ENCODE peak calls at places on chromosomes 12 and 14, in ten cellular contexts. R is A549, N is hypothalamus, X is SK-MEL-5, V is H54, C is sigmoid colon, G is NCI-H1694, B is nucleus accumbens, Q is mammary epithelial cell, O is HEK293T. S is an unnamed sample.

GRCh38 chr12:48677782-48678181 is 4.3 kb downstream of the KANSL2 start:
- DNase-seq in N (no peak), C (no peak), Q (no peak), B (no peak), G (no peak), X (no peak), O (no peak), R (no peak), V (no peak), S (no peak)

GRCh38 chr14:102255401-102256190 is 49.4 kb downstream of the MOK start:
- DNase-seq in R (peak), O (no peak), N (no peak), Q (no peak), X (no peak), C (peak), B (no peak), V (no peak), G (no peak), S (no peak)

GRCh38 chr12:62586850-62587249 is 120.2 kb downstream of the MON2 start:
- DNase-seq in Q (no peak), B (no peak), N (no peak), C (no peak), R (no peak), X (no peak), G (no peak), O (no peak), V (no peak), S (no peak)

GRCh38 chr12:15956010-15956409 is 44.9 kb downstream of the DERA start:
- DNase-seq in V (no peak), B (no peak), X (no peak), Q (no peak), G (no peak), O (no peak), N (no peak), R (no peak), C (no peak), S (no peak)

GRCh38 chr14:95197498-95198010 is 40.2 kb upstream of the DICER1 start:
- DNase-seq in C (no peak), Q (no peak), R (no peak), N (no peak), V (no peak), X (no peak), B (no peak), O (no peak), G (no peak), S (no peak)

GRCh38 chr12:19908825-19909224 is 459.5 kb upstream of the PDE3A start:
- DNase-seq in X (no peak), V (no peak), C (no peak), O (no peak), N (no peak), R (no peak), G (no peak), B (no peak), Q (no peak), S (no peak)

GRCh38 chr12:114306646-114307045 is 99.3 kb downstream of the TBX5 start:
- DNase-seq in G (no peak), C (no peak), Q (no peak), X (no peak), B (no peak), V (no peak), O (no peak), N (no peak), R (no peak), S (no peak)

GRCh38 chr14:49766839-49767238 is 1.1 kb upstream of the KLHDC2 start:
- DNase-seq in B (no peak), O (no peak), G (no peak), R (no peak), Q (peak), V (no peak), N (no peak), X (no peak), C (no peak), S (no peak)

GRCh38 chr12:117134059-117134458 is 34.8 kb upstream of the TESC start:
- DNase-seq in B (no peak), V (no peak), O (no peak), R (no peak), C (no peak), X (no peak), G (peak), N (no peak), Q (no peak), S (no peak)

GRCh38 chr12:10212623-10213131 is at the start of gene GABARAPL1:
- DNase-seq in O (peak), V (peak), X (peak), Q (peak), C (peak), B (peak), R (peak), G (no peak), N (peak), S (peak)

GRCh38 chr14:23478109-23478698 is 8.7 kb downstream of the NGDN start:
- DNase-seq in C (no peak), N (no peak), B (peak), O (peak), Q (peak), X (peak), R (peak), V (peak), G (peak), S (no peak)

GRCh38 chr14:99727096-99727870 is 43.2 kb downstream of the CYP46A1 start:
- DNase-seq in V (no peak), Q (no peak), B (no peak), R (no peak), G (no peak), O (no peak), X (no peak), N (no peak), C (peak), S (no peak)

GRCh38 chr12:55757701-55758100 is 14.8 kb downstream of the GDF11 start:
- DNase-seq in G (no peak), N (no peak), O (no peak), B (no peak), Q (no peak), X (peak), R (no peak), C (no peak), V (no peak), S (no peak)

GRCh38 chr12:53611304-53611703 is 14.9 kb downstream of the ATF7 start:
- DNase-seq in O (no peak), B (no peak), V (no peak), N (no peak), X (no peak), C (no peak), G (no peak), Q (no peak), R (no peak), S (no peak)

GRCh38 chr12:111529424-111530368 is 69.4 kb downstream of the ATXN2 start:
- DNase-seq in V (peak), B (peak), G (peak), Q (peak), R (peak), X (peak), O (peak), N (peak), C (no peak), S (no peak)

GRCh38 chr12:55893723-55894122 is 34.0 kb downstream of the PYM1 start:
- DNase-seq in O (no peak), C (no peak), X (no peak), G (no peak), R (no peak), N (no peak), B (no peak), Q (no peak), V (no peak), S (no peak)

GRCh38 chr14:56196274-56196673 is 78.1 kb downstream of the PELI2 start:
- DNase-seq in N (no peak), C (no peak), Q (no peak), V (no peak), G (no peak), X (no peak), R (no peak), B (no peak), O (no peak), S (no peak)

GRCh38 chr14:56490379-56490778 is 89.2 kb upstream of the TMEM260 start:
- DNase-seq in V (no peak), G (peak), N (no peak), O (peak), X (peak), C (no peak), Q (peak), R (peak), B (no peak), S (no peak)

GRCh38 chr12:119447618-119448017 is 113.1 kb downstream of the CCDC60 start:
- DNase-seq in Q (no peak), B (no peak), N (no peak), O (no peak), V (no peak), G (no peak), X (no peak), R (no peak), C (no peak), S (no peak)

GRCh38 chr12:131116437-131117117 is 162.9 kb downstream of the ADGRD1 start:
- DNase-seq in Q (no peak), G (no peak), R (peak), N (no peak), X (peak), V (no peak), B (no peak), C (peak), O (peak), S (no peak)

GRCh38 chr12:22971771-22972191 is 346.8 kb downstream of the ETNK1 start:
- DNase-seq in G (no peak), C (no peak), B (no peak), X (peak), R (no peak), N (no peak), Q (no peak), V (no peak), O (no peak), S (no peak)

GRCh38 chr12:131856366-131857097 is 28.3 kb downstream of the MMP17 start:
- DNase-seq in C (no peak), Q (no peak), X (no peak), R (no peak), V (no peak), G (no peak), N (no peak), O (no peak), B (no peak), S (no peak)

GRCh38 chr12:107359382-107359781 is 266.0 kb upstream of the CRY1 start:
- DNase-seq in X (no peak), R (peak), C (no peak), N (no peak), Q (peak), B (no peak), O (no peak), G (no peak), V (peak), S (no peak)

GRCh38 chr12:16526693-16527092 is 79.3 kb downstream of the LMO3 start:
- DNase-seq in G (no peak), Q (peak), V (no peak), N (no peak), X (no peak), R (peak), B (no peak), C (no peak), O (no peak), S (no peak)

GRCh38 chr14:51595831-51596472 is 55.8 kb upstream of the FRMD6 start:
- DNase-seq in C (no peak), O (no peak), X (peak), B (no peak), V (no peak), N (no peak), Q (no peak), R (no peak), G (no peak), S (no peak)

GRCh38 chr14:73896521-73896920 is 9.9 kb downstream of the ZNF410 start:
- DNase-seq in V (no peak), X (no peak), R (no peak), N (no peak), Q (no peak), O (no peak), B (no peak), C (no peak), G (no peak), S (no peak)

GRCh38 chr12:47837190-47838171 is 17.8 kb upstream of the HDAC7 start:
- DNase-seq in Q (peak), V (peak), N (peak), C (peak), X (peak), G (peak), B (peak), R (peak), O (peak), S (no peak)

GRCh38 chr12:89529738-89530137 is 3.9 kb upstream of the POC1B start:
- DNase-seq in Q (peak), X (peak), R (peak), N (no peak), B (no peak), O (peak), C (no peak), G (peak), V (peak), S (no peak)

GRCh38 chr14:75861161-75861621 is 120.6 kb downstream of the TGFB3 start:
- DNase-seq in O (no peak), V (no peak), Q (peak), G (no peak), R (peak), N (no peak), B (no peak), C (peak), X (no peak), S (no peak)

GRCh38 chr14:23306412-23307145 is at the start of gene BCL2L2:
- DNase-seq in C (peak), G (peak), O (peak), Q (peak), B (peak), R (peak), V (peak), N (peak), X (peak), S (peak)

GRCh38 chr12:4114986-4115385 is 158.6 kb upstream of the CCND2 start:
- DNase-seq in N (no peak), R (no peak), O (no peak), G (no peak), X (no peak), C (peak), V (no peak), B (no peak), Q (no peak), S (no peak)

GRCh38 chr12:109762673-109763191 is 49.1 kb downstream of the FAM222A start:
- DNase-seq in C (peak), Q (no peak), R (no peak), N (no peak), V (no peak), G (no peak), X (no peak), B (no peak), O (no peak), S (no peak)

GRCh38 chr12:9707864-9708808 is 24.8 kb downstream of the CLECL1 start:
- DNase-seq in X (peak), O (peak), B (peak), R (peak), N (peak), G (peak), C (no peak), V (peak), Q (peak), S (no peak)

GRCh38 chr14:50051706-50052105 is 64.7 kb downstream of the VCPKMT start:
- DNase-seq in X (no peak), G (no peak), N (no peak), R (no peak), C (no peak), O (no peak), Q (no peak), V (no peak), B (no peak), S (no peak)

GRCh38 chr14:105930572-105930971 is 404.2 kb downstream of the TMEM121 start:
- DNase-seq in B (no peak), G (no peak), R (no peak), X (peak), O (no peak), Q (no peak), V (no peak), N (no peak), C (peak), S (no peak)

S was measured in C1 segment of cervical spinal cord.